ENCODE peak calls at places on chromosome 13, in four cellular contexts. Y is epithelial cell of proximal tubule, V is osteocyte, E is WTC11. H is an unnamed sample.

GRCh38 chr13:78750735-78751134 is 91.8 kb upstream of the OBI1 start:
- DNase-seq in E (no peak), V (no peak), Y (no peak), H (no peak)

GRCh38 chr13:109787135-109787954 is 962 bp upstream of the IRS2 start:
- DNase-seq in Y (no peak), E (peak; percentile 63), V (no peak), H (no peak)

GRCh38 chr13:43023244-43023931 is at the start of gene DNAJC15:
- DNase-seq in V (peak; percentile 89), Y (no peak), E (peak; percentile 81), H (peak; percentile 58)

GRCh38 chr13:104586010-104586746 is 1520.0 kb upstream of the SLC10A2 start:
- DNase-seq in E (no peak), Y (peak; percentile 63), V (no peak), H (no peak)

GRCh38 chr13:31045621-31046081 is 113.2 kb downstream of the TEX26 start:
- DNase-seq in E (no peak), V (no peak), Y (peak; percentile 89), H (no peak)

GRCh38 chr13:43127827-43128226 is 104.4 kb downstream of the DNAJC15 start:
- DNase-seq in E (no peak), Y (no peak), V (no peak), H (no peak)

GRCh38 chr13:71304861-71305260 is 562.1 kb downstream of the DACH1 start:
- DNase-seq in E (no peak), Y (no peak), V (no peak), H (no peak)

GRCh38 chr13:70407486-70407885 is 299.2 kb upstream of the KLHL1 start:
- DNase-seq in Y (no peak), E (no peak), V (no peak), H (no peak)

GRCh38 chr13:102911336-102911735 is 65.5 kb downstream of the ERCC5 start:
- DNase-seq in Y (no peak), V (no peak), E (no peak), H (no peak)

GRCh38 chr13:99986751-99987150 is 5.2 kb downstream of the ZIC2 start:
- DNase-seq in E (no peak), V (no peak), Y (no peak), H (no peak)

GRCh38 chr13:98353750-98354149 is 176.7 kb upstream of the RNF113B start:
- DNase-seq in Y (no peak), V (no peak), E (no peak), H (no peak)

GRCh38 chr13:40667622-40667978 is 1.2 kb upstream of the FOXO1 start:
- DNase-seq in E (peak; percentile 45), V (no peak), Y (no peak), H (no peak)

GRCh38 chr13:97205971-97206370 is 16.2 kb upstream of the MBNL2 start:
- DNase-seq in E (no peak), V (no peak), Y (no peak), H (no peak)

GRCh38 chr13:24097667-24098066 is 62.9 kb upstream of the SPATA13 start:
- DNase-seq in Y (no peak), V (no peak), E (no peak), H (no peak)

GRCh38 chr13:29402168-29402621 is 193.3 kb downstream of the SLC7A1 start:
- DNase-seq in Y (no peak), V (no peak), E (no peak), H (no peak)

GRCh38 chr13:78608705-78609463 is 5.5 kb upstream of the POU4F1 start:
- DNase-seq in Y (no peak), V (no peak), E (peak; percentile 31), H (no peak)

GRCh38 chr13:32195713-32196112 is 119.5 kb downstream of the ZAR1L start:
- DNase-seq in Y (no peak), E (no peak), V (no peak), H (no peak)

GRCh38 chr13:30870049-30870884 is 35.8 kb upstream of the MEDAG start:
- DNase-seq in Y (no peak), V (peak; percentile 95), E (peak; percentile 83), H (peak; percentile 71)

GRCh38 chr13:97030705-97031452 is 36.6 kb upstream of the OXGR1 start:
- DNase-seq in V (no peak), Y (no peak), E (no peak), H (no peak)

GRCh38 chr13:96020155-96020575 is 33.0 kb downstream of the UGGT2 start:
- DNase-seq in E (no peak), V (no peak), Y (peak; percentile 45), H (no peak)

GRCh38 chr13:85812282-85812681 is 13.1 kb upstream of the SLITRK6 start:
- DNase-seq in V (no peak), E (no peak), Y (no peak), H (no peak)

GRCh38 chr13:85806553-85807175 is 7.4 kb upstream of the SLITRK6 start:
- DNase-seq in E (no peak), V (no peak), Y (peak; percentile 9), H (no peak)
- TF ChIP-seq CTCF in E (peak; percentile 44), V (peak; percentile 81), Y (peak; percentile 61), H (no peak)

GRCh38 chr13:46684287-46685001 is 112.5 kb downstream of the ESD start:
- DNase-seq in Y (no peak), V (no peak), E (no peak), H (no peak)
- TF ChIP-seq CTCF in Y (peak; percentile 35), V (no peak), E (no peak), H (no peak)

GRCh38 chr13:45370922-45371406 is 30.0 kb upstream of the TPT1 start:
- DNase-seq in V (peak; percentile 91), Y (no peak), E (peak; percentile 90), H (peak; percentile 26)
- TF ChIP-seq CTCF in V (peak; percentile 94), Y (peak; percentile 96), E (peak; percentile 95), H (peak; percentile 26)

DNA sequence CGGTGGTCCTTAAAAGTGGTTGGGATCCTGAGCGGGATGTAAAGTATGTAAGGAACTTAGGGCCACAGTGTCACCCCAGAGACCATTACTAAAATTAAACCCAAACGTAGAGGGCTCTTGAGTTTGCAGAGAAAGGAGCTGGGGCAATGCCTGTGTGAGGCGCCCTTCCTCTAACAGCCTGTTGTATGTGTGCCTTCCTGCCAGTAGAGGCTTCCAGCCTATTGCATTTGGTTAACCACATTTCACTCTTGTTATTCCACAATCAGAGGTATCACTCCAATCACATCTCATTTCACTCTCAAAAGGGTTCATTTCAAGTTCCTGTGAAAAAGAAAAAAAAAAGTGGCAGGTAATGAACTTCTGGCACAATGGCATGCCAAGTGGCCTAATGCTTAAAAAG is 29.4 kb downstream of the DIAPH3 start:
- DNase-seq in E (peak; percentile 32), V (no peak), Y (no peak), H (no peak)
- TF ChIP-seq CTCF in E (no peak), V (peak; percentile 47), Y (peak; percentile 50), H (no peak)

DNA sequence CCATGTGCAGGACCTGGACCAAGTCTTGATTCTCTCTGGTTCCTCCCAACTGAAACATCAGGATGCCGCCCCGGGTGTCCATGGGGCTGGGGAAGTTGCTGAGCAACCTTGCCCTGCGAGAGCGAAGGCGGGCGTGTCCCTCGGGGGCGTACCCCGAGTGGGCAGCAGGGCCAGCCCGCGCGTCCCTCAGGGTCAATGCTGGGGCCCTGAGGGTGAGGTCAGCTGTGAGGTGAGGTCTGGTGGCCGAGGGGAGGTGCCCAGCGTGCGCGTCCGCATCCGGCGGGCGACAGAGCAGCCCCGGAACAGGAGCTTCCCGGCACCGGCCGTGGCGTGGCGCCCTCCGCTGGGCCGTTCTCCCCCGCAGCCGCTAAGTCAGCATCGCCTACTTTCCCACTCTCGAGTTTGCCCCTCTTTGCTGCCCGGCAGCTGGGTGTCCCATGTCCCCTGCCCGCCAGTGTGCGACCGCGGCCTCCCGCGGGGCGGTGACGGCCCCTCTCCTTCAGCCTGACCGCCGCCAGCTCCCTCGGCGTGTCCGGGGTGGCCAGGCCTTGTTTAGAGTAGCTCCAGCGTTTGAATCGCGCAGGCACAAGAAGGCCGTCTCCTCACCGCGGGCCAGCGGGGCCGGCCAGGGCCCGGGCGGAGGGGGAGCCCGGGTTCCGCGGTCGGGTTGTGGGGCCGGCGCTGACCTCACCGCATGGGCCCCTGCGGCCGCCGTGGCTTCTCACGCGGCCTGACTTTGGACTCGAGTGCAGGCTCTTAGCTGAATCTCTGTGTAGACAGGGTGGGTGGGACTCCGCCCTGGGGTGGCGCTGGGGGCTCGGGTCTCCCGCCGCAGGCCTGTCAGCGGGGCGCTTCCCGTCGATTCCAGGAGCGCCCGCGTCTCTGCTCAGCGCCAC is 33.0 kb downstream of the GJA3 start:
- DNase-seq in E (peak; percentile 64), V (no peak), Y (no peak), H (peak; percentile 26)
- TF ChIP-seq CTCF in E (no peak), V (peak; percentile 62), Y (peak; percentile 44), H (no peak)

GRCh38 chr13:89897681-89898080 is 1449.8 kb upstream of the MIR17HG start:
- DNase-seq in E (no peak), V (no peak), Y (no peak), H (no peak)
- TF ChIP-seq CTCF in E (no peak), V (no peak), Y (no peak), H (no peak)

DNA sequence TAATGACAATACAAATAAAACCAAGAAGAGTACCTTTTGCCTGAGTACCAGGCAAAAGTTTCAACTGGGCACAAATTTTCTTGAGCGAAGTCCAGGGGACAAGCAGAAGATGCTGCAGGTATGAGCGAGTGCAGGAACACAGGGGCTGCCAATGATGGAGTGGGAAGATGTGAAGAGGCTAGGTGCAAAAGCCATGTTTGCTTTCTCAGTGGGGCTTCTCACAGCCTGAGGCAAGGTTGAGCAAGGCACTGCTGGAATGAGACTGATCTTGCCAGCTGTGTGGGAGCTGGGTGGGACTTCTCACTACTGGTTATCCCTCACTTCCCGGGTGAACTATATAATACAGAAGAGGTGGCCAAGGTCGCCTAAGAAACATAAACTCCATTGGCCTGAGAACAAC is 1200.7 kb downstream of the SLITRK1 start:
- DNase-seq in Y (no peak), V (no peak), E (peak; percentile 39), H (no peak)
- TF ChIP-seq CTCF in Y (no peak), V (no peak), E (no peak), H (no peak)

GRCh38 chr13:112711528-112712265 is 21.9 kb downstream of the ATP11A start:
- DNase-seq in Y (peak; percentile 95), V (no peak), E (peak; percentile 74), H (peak; percentile 48)
- TF ChIP-seq CTCF in Y (peak; percentile 54), V (peak; percentile 17), E (no peak), H (no peak)